ENCODE peak calls at places on chromosomes 3 and 15, in seven cellular contexts. One of them, this sample, is unnamed.

GRCh38 chr3:97835761-97836160 is 13.9 kb downstream of the CRYBG3 start:
- DNase-seq in NCI-H69: no peak
- DNase-seq in IMR-90: peak
- DNase-seq in T-helper 2 cell: no peak
- DNase-seq in NCI-H510A treated with DMSO at 0.1 percent for 48 hours: no peak
- DNase-seq in stimulated activated CD8-positive, alpha-beta memory T cell treated with anti-CD3 and anti-CD28 coated beads, Interleukin-12 subunit alpha, Interleukin-12 subunit beta, amount 100 ng/mL, for 1 hour: no peak
- DNase-seq in CD8-positive, alpha-beta memory T cell: no peak
- DNase-seq in this sample: no peak

GRCh38 chr3:25113891-25114290 is 314.2 kb upstream of the RARB start:
- DNase-seq in IMR-90: no peak
- DNase-seq in NCI-H510A treated with DMSO at 0.1 percent for 48 hours: no peak
- DNase-seq in stimulated activated CD8-positive, alpha-beta memory T cell treated with anti-CD3 and anti-CD28 coated beads, Interleukin-12 subunit alpha, Interleukin-12 subunit beta, amount 100 ng/mL, for 1 hour: no peak
- DNase-seq in T-helper 2 cell: no peak
- DNase-seq in CD8-positive, alpha-beta memory T cell: no peak
- DNase-seq in NCI-H69: no peak
- DNase-seq in this sample: no peak

GRCh38 chr15:80228959-80229610 is 22.9 kb downstream of the CTXND1 start:
- DNase-seq in NCI-H69: no peak
- DNase-seq in NCI-H510A treated with DMSO at 0.1 percent for 48 hours: no peak
- DNase-seq in IMR-90: peak
- DNase-seq in stimulated activated CD8-positive, alpha-beta memory T cell treated with anti-CD3 and anti-CD28 coated beads, Interleukin-12 subunit alpha, Interleukin-12 subunit beta, amount 100 ng/mL, for 1 hour: no peak
- DNase-seq in T-helper 2 cell: no peak
- DNase-seq in CD8-positive, alpha-beta memory T cell: no peak
- DNase-seq in this sample: no peak

GRCh38 chr3:195451373-195452000 is 8.7 kb upstream of the ACAP2 start:
- DNase-seq in IMR-90: no peak
- DNase-seq in CD8-positive, alpha-beta memory T cell: no peak
- DNase-seq in stimulated activated CD8-positive, alpha-beta memory T cell treated with anti-CD3 and anti-CD28 coated beads, Interleukin-12 subunit alpha, Interleukin-12 subunit beta, amount 100 ng/mL, for 1 hour: no peak
- DNase-seq in NCI-H69: peak
- DNase-seq in T-helper 2 cell: no peak
- DNase-seq in NCI-H510A treated with DMSO at 0.1 percent for 48 hours: peak
- DNase-seq in this sample: no peak

GRCh38 chr3:133884547-133885240 is 11.0 kb downstream of the RAB6B start:
- DNase-seq in IMR-90: no peak
- DNase-seq in T-helper 2 cell: no peak
- DNase-seq in NCI-H510A treated with DMSO at 0.1 percent for 48 hours: no peak
- DNase-seq in stimulated activated CD8-positive, alpha-beta memory T cell treated with anti-CD3 and anti-CD28 coated beads, Interleukin-12 subunit alpha, Interleukin-12 subunit beta, amount 100 ng/mL, for 1 hour: no peak
- DNase-seq in NCI-H69: no peak
- DNase-seq in CD8-positive, alpha-beta memory T cell: no peak
- DNase-seq in this sample: no peak

GRCh38 chr3:4825572-4826236 is 153.5 kb upstream of the BHLHE40 start:
- DNase-seq in T-helper 2 cell: no peak
- DNase-seq in stimulated activated CD8-positive, alpha-beta memory T cell treated with anti-CD3 and anti-CD28 coated beads, Interleukin-12 subunit alpha, Interleukin-12 subunit beta, amount 100 ng/mL, for 1 hour: no peak
- DNase-seq in NCI-H510A treated with DMSO at 0.1 percent for 48 hours: no peak
- DNase-seq in NCI-H69: no peak
- DNase-seq in IMR-90: no peak
- DNase-seq in CD8-positive, alpha-beta memory T cell: no peak
- DNase-seq in this sample: peak

GRCh38 chr3:78863294-78864203 is 904.2 kb downstream of the ROBO1 start:
- DNase-seq in NCI-H510A treated with DMSO at 0.1 percent for 48 hours: no peak
- DNase-seq in IMR-90: no peak
- DNase-seq in T-helper 2 cell: no peak
- DNase-seq in CD8-positive, alpha-beta memory T cell: no peak
- DNase-seq in stimulated activated CD8-positive, alpha-beta memory T cell treated with anti-CD3 and anti-CD28 coated beads, Interleukin-12 subunit alpha, Interleukin-12 subunit beta, amount 100 ng/mL, for 1 hour: no peak
- DNase-seq in NCI-H69: no peak
- DNase-seq in this sample: no peak

GRCh38 chr3:56303508-56303907 is 164.8 kb downstream of the ERC2 start:
- DNase-seq in CD8-positive, alpha-beta memory T cell: no peak
- DNase-seq in T-helper 2 cell: no peak
- DNase-seq in NCI-H510A treated with DMSO at 0.1 percent for 48 hours: peak
- DNase-seq in stimulated activated CD8-positive, alpha-beta memory T cell treated with anti-CD3 and anti-CD28 coated beads, Interleukin-12 subunit alpha, Interleukin-12 subunit beta, amount 100 ng/mL, for 1 hour: no peak
- DNase-seq in IMR-90: peak
- DNase-seq in NCI-H69: no peak
- DNase-seq in this sample: no peak

GRCh38 chr3:185823280-185824044 is 1.4 kb downstream of the IGF2BP2 start:
- DNase-seq in NCI-H69: peak
- DNase-seq in CD8-positive, alpha-beta memory T cell: no peak
- DNase-seq in T-helper 2 cell: no peak
- DNase-seq in IMR-90: peak
- DNase-seq in stimulated activated CD8-positive, alpha-beta memory T cell treated with anti-CD3 and anti-CD28 coated beads, Interleukin-12 subunit alpha, Interleukin-12 subunit beta, amount 100 ng/mL, for 1 hour: no peak
- DNase-seq in NCI-H510A treated with DMSO at 0.1 percent for 48 hours: peak
- DNase-seq in this sample: no peak

GRCh38 chr15:89364741-89365450 is 30.3 kb upstream of the POLG start:
- DNase-seq in NCI-H69: no peak
- DNase-seq in NCI-H510A treated with DMSO at 0.1 percent for 48 hours: no peak
- DNase-seq in T-helper 2 cell: no peak
- DNase-seq in CD8-positive, alpha-beta memory T cell: no peak
- DNase-seq in IMR-90: no peak
- DNase-seq in stimulated activated CD8-positive, alpha-beta memory T cell treated with anti-CD3 and anti-CD28 coated beads, Interleukin-12 subunit alpha, Interleukin-12 subunit beta, amount 100 ng/mL, for 1 hour: no peak
- DNase-seq in this sample: no peak

GRCh38 chr3:52357151-52358080 is 41.3 kb downstream of the DNAH1 start:
- DNase-seq in NCI-H510A treated with DMSO at 0.1 percent for 48 hours: no peak
- DNase-seq in CD8-positive, alpha-beta memory T cell: no peak
- DNase-seq in stimulated activated CD8-positive, alpha-beta memory T cell treated with anti-CD3 and anti-CD28 coated beads, Interleukin-12 subunit alpha, Interleukin-12 subunit beta, amount 100 ng/mL, for 1 hour: no peak
- DNase-seq in T-helper 2 cell: peak
- DNase-seq in NCI-H69: no peak
- DNase-seq in IMR-90: no peak
- DNase-seq in this sample: no peak

This sample was measured in central memory CD4-positive, alpha-beta T cell.